ENCODE peak calls at places on chromosome 20, in five cellular contexts. M, H, W, C and O are unnamed samples.
A peak's percentile ranks its signal among the peaks of the same experiment; 100 is the strongest.

GRCh38 chr20:32507998-32508774 is 76.9 kb downstream of the NOL4L start:
- DNase-seq in W (peak; percentile 25), M (no peak), H (peak; percentile 36), C (no peak), O (no peak)

GRCh38 chr20:63835031-63835858 is 4.2 kb upstream of the ZBTB46 start:
- DNase-seq in W (peak; percentile 99), C (peak; percentile 69), H (no peak), M (peak; percentile 100), O (peak; percentile 82)

GRCh38 chr20:35111141-35111888 is 18.7 kb upstream of the TRPC4AP start:
- DNase-seq in C (peak; percentile 68), H (no peak), M (peak; percentile 71), W (no peak), O (peak; percentile 62)

GRCh38 chr20:507933-508332 is 35.7 kb downstream of the CSNK2A1 start:
- DNase-seq in H (no peak), W (no peak), M (no peak), C (no peak), O (no peak)

GRCh38 chr20:11686900-11687543 is 230.7 kb upstream of the BTBD3 start:
- DNase-seq in W (peak; percentile 59), H (no peak), M (no peak), C (no peak), O (peak; percentile 27)

GRCh38 chr20:32387262-32387661 is 29.1 kb downstream of the ASXL1 start:
- DNase-seq in C (no peak), H (peak; percentile 82), W (no peak), M (no peak), O (no peak)

GRCh38 chr20:42378826-42379225 is 760.6 kb upstream of the CHD6 start:
- DNase-seq in C (no peak), M (no peak), H (no peak), W (no peak), O (no peak)

GRCh38 chr20:5080384-5080877 is 39.3 kb downstream of the PCNA start:
- DNase-seq in C (no peak), M (peak; percentile 24), W (no peak), H (no peak), O (no peak)

GRCh38 chr20:24798930-24799705 is 150.0 kb upstream of the CST7 start:
- DNase-seq in W (no peak), H (no peak), C (no peak), M (peak; percentile 87), O (no peak)

GRCh38 chr20:35883778-35884540 is 70.3 kb downstream of the SCAND1 start:
- DNase-seq in C (peak; percentile 100), M (peak; percentile 97), H (peak; percentile 66), W (peak; percentile 65), O (peak; percentile 88)

GRCh38 chr20:20366551-20366895 is 1.4 kb upstream of the INSM1 start:
- DNase-seq in M (no peak), W (no peak), C (no peak), H (no peak), O (no peak)

GRCh38 chr20:44494681-44495080 is 19.0 kb downstream of the TTPAL start:
- DNase-seq in M (no peak), H (no peak), C (no peak), W (no peak), O (no peak)

GRCh38 chr20:45833030-45833882 is at the start of gene SNX21:
- DNase-seq in M (peak; percentile 76), C (peak; percentile 91), H (peak; percentile 3), W (peak; percentile 95), O (peak; percentile 78)

GRCh38 chr20:11626551-11626950 is 291.1 kb upstream of the BTBD3 start:
- DNase-seq in H (no peak), C (no peak), W (no peak), M (no peak), O (no peak)

GRCh38 chr20:33561981-33562601 is 72.2 kb downstream of the CBFA2T2 start:
- DNase-seq in W (peak; percentile 12), C (peak; percentile 95), H (no peak), M (peak; percentile 78), O (peak; percentile 93)

GRCh38 chr20:44912189-44912588 is 2.3 kb downstream of the PABPC1L start:
- DNase-seq in M (no peak), H (no peak), C (no peak), W (no peak), O (no peak)

GRCh38 chr20:10798811-10799210 is 125.0 kb upstream of the JAG1 start:
- DNase-seq in C (no peak), H (no peak), W (no peak), M (no peak), O (no peak)

GRCh38 chr20:909641-910040 is 6.5 kb downstream of the ANGPT4 start:
- DNase-seq in C (no peak), W (no peak), M (no peak), H (no peak), O (no peak)

GRCh38 chr20:44856847-44857448 is 28.6 kb upstream of the YWHAB start:
- DNase-seq in H (no peak), M (peak; percentile 41), C (no peak), W (no peak), O (no peak)

GRCh38 chr20:8837396-8837795 is 231.5 kb upstream of the PLCB4 start:
- DNase-seq in H (no peak), W (no peak), C (peak; percentile 82), M (peak; percentile 73), O (no peak)

GRCh38 chr20:24766826-24767622 is 182.0 kb upstream of the CST7 start:
- DNase-seq in M (no peak), H (no peak), W (no peak), C (no peak), O (no peak)

GRCh38 chr20:33322456-33322855 is 39.4 kb downstream of the BPIFB1 start:
- DNase-seq in H (no peak), M (no peak), W (no peak), C (no peak), O (no peak)

GRCh38 chr20:11697055-11697454 is 220.6 kb upstream of the BTBD3 start:
- DNase-seq in H (no peak), C (no peak), W (no peak), M (no peak), O (no peak)

GRCh38 chr20:684676-685319 is 9.2 kb upstream of the SCRT2 start:
- DNase-seq in H (no peak), C (no peak), M (no peak), W (no peak), O (no peak)

GRCh38 chr20:34516874-34517542 is 786 bp downstream of the DYNLRB1 start:
- DNase-seq in W (peak; percentile 59), C (no peak), H (no peak), M (peak; percentile 19), O (no peak)

GRCh38 chr20:50055524-50056083 is 57.3 kb downstream of the UBE2V1 start:
- DNase-seq in W (no peak), M (no peak), C (no peak), H (no peak), O (no peak)

GRCh38 chr20:36883972-36884535 is 8.1 kb downstream of the TLDC2 start:
- DNase-seq in W (no peak), M (no peak), H (no peak), C (no peak), O (no peak)

GRCh38 chr20:32470025-32470861 is 112.1 kb downstream of the ASXL1 start:
- DNase-seq in W (peak; percentile 97), H (no peak), C (no peak), M (peak; percentile 46), O (peak; percentile 99)

GRCh38 chr20:2749951-2750342 is 50.5 kb downstream of the CPXM1 start:
- DNase-seq in H (no peak), C (no peak), W (peak; percentile 71), M (no peak), O (no peak)

GRCh38 chr20:20594171-20594530 is 118.3 kb downstream of the RALGAPA2 start:
- DNase-seq in W (no peak), M (no peak), H (peak; percentile 12), C (no peak), O (peak; percentile 25)

GRCh38 chr20:24165336-24166126 is 177.0 kb upstream of the GGTLC1 start:
- DNase-seq in M (no peak), H (no peak), W (no peak), C (no peak), O (peak; percentile 64)

GRCh38 chr20:23659989-23660837 is 22.5 kb upstream of the CST3 start:
- DNase-seq in W (no peak), M (no peak), C (no peak), H (no peak), O (no peak)